ENCODE peak calls at places on chromosomes 2 and 18, in nine cellular contexts. One of them, this sample, is unnamed.

GRCh38 chr2:223944166-223944703 is 900 bp downstream of the WDFY1 start:
- DNase-seq in endothelial cell: peak; percentile 35
- DNase-seq in Panc1: no peak
- DNase-seq in smooth muscle cell of the brain vasculature: no peak
- DNase-seq in activated CD8-positive, alpha-beta memory T cell treated with anti-CD3 and anti-CD28 coated beads for 24 hours: peak; percentile 74
- DNase-seq in thoracic aorta: no peak
- DNase-seq in globus pallidus: no peak
- DNase-seq in iris pigment epithelial cell: peak; percentile 36
- DNase-seq in CD8-positive, alpha-beta T cell: no peak
- DNase-seq in this sample: peak; percentile 46

GRCh38 chr2:47072728-47073191 is 82.3 kb downstream of the STPG4 start:
- DNase-seq in Panc1: no peak
- DNase-seq in globus pallidus: peak; percentile 67
- DNase-seq in CD8-positive, alpha-beta T cell: no peak
- DNase-seq in endothelial cell: no peak
- DNase-seq in activated CD8-positive, alpha-beta memory T cell treated with anti-CD3 and anti-CD28 coated beads for 24 hours: no peak
- DNase-seq in smooth muscle cell of the brain vasculature: no peak
- DNase-seq in iris pigment epithelial cell: no peak
- DNase-seq in thoracic aorta: no peak
- DNase-seq in this sample: no peak

GRCh38 chr2:189024861-189025618 is 50.9 kb downstream of the COL3A1 start:
- DNase-seq in globus pallidus: no peak
- DNase-seq in CD8-positive, alpha-beta T cell: no peak
- DNase-seq in iris pigment epithelial cell: no peak
- DNase-seq in thoracic aorta: no peak
- DNase-seq in endothelial cell: no peak
- DNase-seq in Panc1: no peak
- DNase-seq in activated CD8-positive, alpha-beta memory T cell treated with anti-CD3 and anti-CD28 coated beads for 24 hours: no peak
- DNase-seq in smooth muscle cell of the brain vasculature: no peak
- DNase-seq in this sample: no peak

GRCh38 chr2:159070235-159070634 is 101.8 kb downstream of the TANC1 start:
- DNase-seq in CD8-positive, alpha-beta T cell: no peak
- DNase-seq in globus pallidus: no peak
- DNase-seq in thoracic aorta: no peak
- DNase-seq in iris pigment epithelial cell: no peak
- DNase-seq in activated CD8-positive, alpha-beta memory T cell treated with anti-CD3 and anti-CD28 coated beads for 24 hours: no peak
- DNase-seq in endothelial cell: no peak
- DNase-seq in Panc1: no peak
- DNase-seq in smooth muscle cell of the brain vasculature: no peak
- DNase-seq in this sample: no peak

GRCh38 chr2:24856791-24857211 is 63.2 kb downstream of the ADCY3 start:
- DNase-seq in endothelial cell: no peak
- DNase-seq in iris pigment epithelial cell: no peak
- DNase-seq in CD8-positive, alpha-beta T cell: no peak
- DNase-seq in globus pallidus: no peak
- DNase-seq in smooth muscle cell of the brain vasculature: no peak
- DNase-seq in Panc1: no peak
- DNase-seq in thoracic aorta: no peak
- DNase-seq in activated CD8-positive, alpha-beta memory T cell treated with anti-CD3 and anti-CD28 coated beads for 24 hours: no peak
- DNase-seq in this sample: no peak

GRCh38 chr2:27118525-27119329 is at the start of gene CGREF1:
- DNase-seq in globus pallidus: no peak
- DNase-seq in iris pigment epithelial cell: no peak
- DNase-seq in CD8-positive, alpha-beta T cell: no peak
- DNase-seq in endothelial cell: peak; percentile 18
- DNase-seq in Panc1: no peak
- DNase-seq in smooth muscle cell of the brain vasculature: no peak
- DNase-seq in thoracic aorta: no peak
- DNase-seq in activated CD8-positive, alpha-beta memory T cell treated with anti-CD3 and anti-CD28 coated beads for 24 hours: peak; percentile 71
- DNase-seq in this sample: peak; percentile 50

GRCh38 chr2:144886847-144887246 is 366.9 kb upstream of the ZEB2 start:
- DNase-seq in smooth muscle cell of the brain vasculature: no peak
- DNase-seq in globus pallidus: peak; percentile 48
- DNase-seq in thoracic aorta: peak; percentile 10
- DNase-seq in endothelial cell: no peak
- DNase-seq in iris pigment epithelial cell: peak; percentile 4
- DNase-seq in Panc1: no peak
- DNase-seq in CD8-positive, alpha-beta T cell: no peak
- DNase-seq in activated CD8-positive, alpha-beta memory T cell treated with anti-CD3 and anti-CD28 coated beads for 24 hours: no peak
- DNase-seq in this sample: no peak

GRCh38 chr2:42854207-42854818 is 61.9 kb upstream of the HAAO start:
- DNase-seq in smooth muscle cell of the brain vasculature: peak; percentile 70
- DNase-seq in activated CD8-positive, alpha-beta memory T cell treated with anti-CD3 and anti-CD28 coated beads for 24 hours: no peak
- DNase-seq in thoracic aorta: no peak
- DNase-seq in CD8-positive, alpha-beta T cell: no peak
- DNase-seq in globus pallidus: no peak
- DNase-seq in iris pigment epithelial cell: no peak
- DNase-seq in endothelial cell: no peak
- DNase-seq in Panc1: no peak
- DNase-seq in this sample: no peak

GRCh38 chr2:157897106-157897971 is 21.2 kb upstream of the ACVR1 start:
- DNase-seq in iris pigment epithelial cell: no peak
- DNase-seq in Panc1: no peak
- DNase-seq in CD8-positive, alpha-beta T cell: no peak
- DNase-seq in thoracic aorta: no peak
- DNase-seq in activated CD8-positive, alpha-beta memory T cell treated with anti-CD3 and anti-CD28 coated beads for 24 hours: peak; percentile 81
- DNase-seq in smooth muscle cell of the brain vasculature: no peak
- DNase-seq in endothelial cell: no peak
- DNase-seq in globus pallidus: no peak
- DNase-seq in this sample: no peak

GRCh38 chr18:7568426-7568825 is 1.3 kb downstream of the PTPRM start:
- DNase-seq in iris pigment epithelial cell: peak; percentile 27
- DNase-seq in activated CD8-positive, alpha-beta memory T cell treated with anti-CD3 and anti-CD28 coated beads for 24 hours: no peak
- DNase-seq in Panc1: no peak
- DNase-seq in thoracic aorta: no peak
- DNase-seq in endothelial cell: peak; percentile 72
- DNase-seq in globus pallidus: peak; percentile 9
- DNase-seq in smooth muscle cell of the brain vasculature: no peak
- DNase-seq in CD8-positive, alpha-beta T cell: no peak
- DNase-seq in this sample: peak; percentile 60

GRCh38 chr2:51032748-51033355 is 920 bp upstream of the NRXN1 start:
- DNase-seq in globus pallidus: no peak
- DNase-seq in iris pigment epithelial cell: no peak
- DNase-seq in thoracic aorta: no peak
- DNase-seq in Panc1: no peak
- DNase-seq in smooth muscle cell of the brain vasculature: no peak
- DNase-seq in endothelial cell: no peak
- DNase-seq in CD8-positive, alpha-beta T cell: no peak
- DNase-seq in activated CD8-positive, alpha-beta memory T cell treated with anti-CD3 and anti-CD28 coated beads for 24 hours: no peak
- DNase-seq in this sample: peak; percentile 55

GRCh38 chr2:172927381-172928357 is 148.0 kb upstream of the MAP3K20 start:
- DNase-seq in iris pigment epithelial cell: peak; percentile 93
- DNase-seq in globus pallidus: no peak
- DNase-seq in Panc1: no peak
- DNase-seq in smooth muscle cell of the brain vasculature: peak; percentile 55
- DNase-seq in thoracic aorta: peak; percentile 12
- DNase-seq in endothelial cell: no peak
- DNase-seq in CD8-positive, alpha-beta T cell: no peak
- DNase-seq in activated CD8-positive, alpha-beta memory T cell treated with anti-CD3 and anti-CD28 coated beads for 24 hours: no peak
- DNase-seq in this sample: no peak

GRCh38 chr2:238649123-238649522 is 198.8 kb upstream of the TWIST2 start:
- DNase-seq in smooth muscle cell of the brain vasculature: no peak
- DNase-seq in globus pallidus: no peak
- DNase-seq in endothelial cell: no peak
- DNase-seq in activated CD8-positive, alpha-beta memory T cell treated with anti-CD3 and anti-CD28 coated beads for 24 hours: no peak
- DNase-seq in Panc1: no peak
- DNase-seq in CD8-positive, alpha-beta T cell: no peak
- DNase-seq in iris pigment epithelial cell: no peak
- DNase-seq in thoracic aorta: no peak
- DNase-seq in this sample: no peak

GRCh38 chr2:217484046-217484445 is 518.7 kb downstream of the TNS1 start:
- DNase-seq in thoracic aorta: no peak
- DNase-seq in smooth muscle cell of the brain vasculature: no peak
- DNase-seq in globus pallidus: no peak
- DNase-seq in endothelial cell: no peak
- DNase-seq in Panc1: no peak
- DNase-seq in CD8-positive, alpha-beta T cell: no peak
- DNase-seq in activated CD8-positive, alpha-beta memory T cell treated with anti-CD3 and anti-CD28 coated beads for 24 hours: no peak
- DNase-seq in iris pigment epithelial cell: no peak
- DNase-seq in this sample: no peak

GRCh38 chr2:95043300-95043786 is 17.8 kb downstream of the MAL start:
- DNase-seq in CD8-positive, alpha-beta T cell: no peak
- DNase-seq in iris pigment epithelial cell: peak; percentile 66
- DNase-seq in Panc1: no peak
- DNase-seq in smooth muscle cell of the brain vasculature: no peak
- DNase-seq in thoracic aorta: no peak
- DNase-seq in globus pallidus: peak; percentile 94
- DNase-seq in endothelial cell: no peak
- DNase-seq in activated CD8-positive, alpha-beta memory T cell treated with anti-CD3 and anti-CD28 coated beads for 24 hours: no peak
- DNase-seq in this sample: peak; percentile 48

GRCh38 chr2:127057371-127058245 is 49.3 kb downstream of the BIN1 start:
- DNase-seq in activated CD8-positive, alpha-beta memory T cell treated with anti-CD3 and anti-CD28 coated beads for 24 hours: no peak
- DNase-seq in smooth muscle cell of the brain vasculature: no peak
- DNase-seq in thoracic aorta: no peak
- DNase-seq in globus pallidus: no peak
- DNase-seq in iris pigment epithelial cell: no peak
- DNase-seq in endothelial cell: no peak
- DNase-seq in CD8-positive, alpha-beta T cell: no peak
- DNase-seq in Panc1: no peak
- DNase-seq in this sample: no peak

GRCh38 chr2:201968045-201968444 is 65.6 kb upstream of the FZD7 start:
- DNase-seq in smooth muscle cell of the brain vasculature: no peak
- DNase-seq in thoracic aorta: no peak
- DNase-seq in CD8-positive, alpha-beta T cell: no peak
- DNase-seq in Panc1: no peak
- DNase-seq in iris pigment epithelial cell: no peak
- DNase-seq in endothelial cell: no peak
- DNase-seq in globus pallidus: no peak
- DNase-seq in activated CD8-positive, alpha-beta memory T cell treated with anti-CD3 and anti-CD28 coated beads for 24 hours: no peak
- DNase-seq in this sample: no peak

GRCh38 chr2:12501469-12502147 is 215.1 kb upstream of the TRIB2 start:
- DNase-seq in Panc1: no peak
- DNase-seq in globus pallidus: no peak
- DNase-seq in smooth muscle cell of the brain vasculature: no peak
- DNase-seq in iris pigment epithelial cell: no peak
- DNase-seq in activated CD8-positive, alpha-beta memory T cell treated with anti-CD3 and anti-CD28 coated beads for 24 hours: peak; percentile 81
- DNase-seq in thoracic aorta: no peak
- DNase-seq in endothelial cell: no peak
- DNase-seq in CD8-positive, alpha-beta T cell: no peak
- DNase-seq in this sample: no peak

GRCh38 chr18:80167947-80168745 is 59.1 kb downstream of the ADNP2 start:
- DNase-seq in globus pallidus: no peak
- DNase-seq in thoracic aorta: no peak
- DNase-seq in CD8-positive, alpha-beta T cell: no peak
- DNase-seq in activated CD8-positive, alpha-beta memory T cell treated with anti-CD3 and anti-CD28 coated beads for 24 hours: no peak
- DNase-seq in iris pigment epithelial cell: no peak
- DNase-seq in smooth muscle cell of the brain vasculature: no peak
- DNase-seq in endothelial cell: no peak
- DNase-seq in Panc1: no peak
- DNase-seq in this sample: no peak

GRCh38 chr2:217753460-217754200 is 249.2 kb downstream of the TNS1 start:
- DNase-seq in endothelial cell: no peak
- DNase-seq in iris pigment epithelial cell: peak; percentile 39
- DNase-seq in CD8-positive, alpha-beta T cell: no peak
- DNase-seq in smooth muscle cell of the brain vasculature: no peak
- DNase-seq in globus pallidus: no peak
- DNase-seq in activated CD8-positive, alpha-beta memory T cell treated with anti-CD3 and anti-CD28 coated beads for 24 hours: no peak
- DNase-seq in Panc1: no peak
- DNase-seq in thoracic aorta: no peak
- DNase-seq in this sample: no peak

GRCh38 chr2:118118479-118118878 is 30.2 kb downstream of the INSIG2 start:
- DNase-seq in Panc1: no peak
- DNase-seq in CD8-positive, alpha-beta T cell: no peak
- DNase-seq in iris pigment epithelial cell: no peak
- DNase-seq in thoracic aorta: no peak
- DNase-seq in smooth muscle cell of the brain vasculature: no peak
- DNase-seq in endothelial cell: no peak
- DNase-seq in globus pallidus: no peak
- DNase-seq in activated CD8-positive, alpha-beta memory T cell treated with anti-CD3 and anti-CD28 coated beads for 24 hours: no peak
- DNase-seq in this sample: no peak

GRCh38 chr2:169001116-169001815 is 29.9 kb downstream of the ABCB11 start:
- DNase-seq in thoracic aorta: no peak
- DNase-seq in endothelial cell: no peak
- DNase-seq in Panc1: no peak
- DNase-seq in iris pigment epithelial cell: peak; percentile 81
- DNase-seq in smooth muscle cell of the brain vasculature: no peak
- DNase-seq in activated CD8-positive, alpha-beta memory T cell treated with anti-CD3 and anti-CD28 coated beads for 24 hours: no peak
- DNase-seq in CD8-positive, alpha-beta T cell: no peak
- DNase-seq in globus pallidus: no peak
- DNase-seq in this sample: no peak

GRCh38 chr18:5276947-5277346 is 18.6 kb downstream of the ZBTB14 start:
- DNase-seq in CD8-positive, alpha-beta T cell: no peak
- DNase-seq in activated CD8-positive, alpha-beta memory T cell treated with anti-CD3 and anti-CD28 coated beads for 24 hours: no peak
- DNase-seq in globus pallidus: no peak
- DNase-seq in iris pigment epithelial cell: no peak
- DNase-seq in endothelial cell: no peak
- DNase-seq in thoracic aorta: no peak
- DNase-seq in smooth muscle cell of the brain vasculature: no peak
- DNase-seq in Panc1: no peak
- DNase-seq in this sample: no peak

GRCh38 chr2:85264471-85264870 is 63.3 kb downstream of the TGOLN2 start:
- DNase-seq in thoracic aorta: no peak
- DNase-seq in endothelial cell: no peak
- DNase-seq in iris pigment epithelial cell: peak; percentile 66
- DNase-seq in Panc1: no peak
- DNase-seq in globus pallidus: no peak
- DNase-seq in smooth muscle cell of the brain vasculature: no peak
- DNase-seq in CD8-positive, alpha-beta T cell: no peak
- DNase-seq in activated CD8-positive, alpha-beta memory T cell treated with anti-CD3 and anti-CD28 coated beads for 24 hours: no peak
- DNase-seq in this sample: no peak

GRCh38 chr2:96824079-96824870 is 8.2 kb downstream of the CNNM3 start:
- DNase-seq in activated CD8-positive, alpha-beta memory T cell treated with anti-CD3 and anti-CD28 coated beads for 24 hours: no peak
- DNase-seq in smooth muscle cell of the brain vasculature: no peak
- DNase-seq in endothelial cell: no peak
- DNase-seq in iris pigment epithelial cell: peak; percentile 76
- DNase-seq in Panc1: no peak
- DNase-seq in globus pallidus: no peak
- DNase-seq in CD8-positive, alpha-beta T cell: no peak
- DNase-seq in thoracic aorta: no peak
- DNase-seq in this sample: no peak

GRCh38 chr2:239815638-239816035 is 209.5 kb downstream of the NDUFA10 start:
- DNase-seq in Panc1: no peak
- DNase-seq in iris pigment epithelial cell: no peak
- DNase-seq in endothelial cell: no peak
- DNase-seq in activated CD8-positive, alpha-beta memory T cell treated with anti-CD3 and anti-CD28 coated beads for 24 hours: no peak
- DNase-seq in thoracic aorta: no peak
- DNase-seq in globus pallidus: no peak
- DNase-seq in smooth muscle cell of the brain vasculature: no peak
- DNase-seq in CD8-positive, alpha-beta T cell: no peak
- DNase-seq in this sample: peak; percentile 41

GRCh38 chr2:65630643-65631042 is 198.2 kb upstream of the SPRED2 start:
- DNase-seq in globus pallidus: no peak
- DNase-seq in thoracic aorta: no peak
- DNase-seq in CD8-positive, alpha-beta T cell: no peak
- DNase-seq in activated CD8-positive, alpha-beta memory T cell treated with anti-CD3 and anti-CD28 coated beads for 24 hours: no peak
- DNase-seq in endothelial cell: no peak
- DNase-seq in Panc1: no peak
- DNase-seq in iris pigment epithelial cell: peak; percentile 95
- DNase-seq in smooth muscle cell of the brain vasculature: no peak
- DNase-seq in this sample: no peak

GRCh38 chr2:240914645-240915525 is 8.7 kb downstream of the CROCC2 start:
- DNase-seq in smooth muscle cell of the brain vasculature: no peak
- DNase-seq in endothelial cell: no peak
- DNase-seq in thoracic aorta: no peak
- DNase-seq in Panc1: no peak
- DNase-seq in CD8-positive, alpha-beta T cell: no peak
- DNase-seq in globus pallidus: no peak
- DNase-seq in activated CD8-positive, alpha-beta memory T cell treated with anti-CD3 and anti-CD28 coated beads for 24 hours: no peak
- DNase-seq in iris pigment epithelial cell: no peak
- DNase-seq in this sample: no peak

GRCh38 chr2:221924551-221924950 is 352.4 kb upstream of the EPHA4 start:
- DNase-seq in smooth muscle cell of the brain vasculature: no peak
- DNase-seq in CD8-positive, alpha-beta T cell: no peak
- DNase-seq in thoracic aorta: no peak
- DNase-seq in iris pigment epithelial cell: no peak
- DNase-seq in endothelial cell: no peak
- DNase-seq in Panc1: no peak
- DNase-seq in globus pallidus: peak; percentile 31
- DNase-seq in activated CD8-positive, alpha-beta memory T cell treated with anti-CD3 and anti-CD28 coated beads for 24 hours: no peak
- DNase-seq in this sample: no peak

GRCh38 chr18:63848159-63848558 is 39.3 kb upstream of the SERPINB2 start:
- DNase-seq in CD8-positive, alpha-beta T cell: no peak
- DNase-seq in Panc1: no peak
- DNase-seq in smooth muscle cell of the brain vasculature: peak; percentile 32
- DNase-seq in iris pigment epithelial cell: peak; percentile 62
- DNase-seq in activated CD8-positive, alpha-beta memory T cell treated with anti-CD3 and anti-CD28 coated beads for 24 hours: no peak
- DNase-seq in globus pallidus: peak; percentile 29
- DNase-seq in thoracic aorta: no peak
- DNase-seq in endothelial cell: peak; percentile 19
- DNase-seq in this sample: peak; percentile 72

GRCh38 chr2:133667085-133667484 is 98.8 kb upstream of the NCKAP5 start:
- DNase-seq in Panc1: no peak
- DNase-seq in CD8-positive, alpha-beta T cell: no peak
- DNase-seq in smooth muscle cell of the brain vasculature: no peak
- DNase-seq in activated CD8-positive, alpha-beta memory T cell treated with anti-CD3 and anti-CD28 coated beads for 24 hours: no peak
- DNase-seq in globus pallidus: no peak
- DNase-seq in endothelial cell: no peak
- DNase-seq in iris pigment epithelial cell: peak; percentile 85
- DNase-seq in thoracic aorta: no peak
- DNase-seq in this sample: no peak

This sample was measured in NCI-H1417.